ENCODE peak calls at places on chromosomes 2 and 18, in eight cellular contexts. One of them, this sample, is unnamed.

GRCh38 chr2:217071416-217071815 is 211.6 kb upstream of the TNP1 start:
- DNase-seq in DMS153: no peak
- DNase-seq in tibial artery: no peak
- DNase-seq in B cell: no peak
- DNase-seq in erythroblast: no peak
- DNase-seq in GM23338: no peak
- DNase-seq in Calu3: no peak
- DNase-seq in AG04450: no peak
- DNase-seq in this sample: no peak

GRCh38 chr2:83069724-83070123 is 1389.4 kb downstream of the SUCLG1 start:
- DNase-seq in tibial artery: no peak
- DNase-seq in GM23338: no peak
- DNase-seq in AG04450: no peak
- DNase-seq in DMS153: peak
- DNase-seq in B cell: no peak
- DNase-seq in erythroblast: peak
- DNase-seq in Calu3: no peak
- DNase-seq in this sample: no peak

GRCh38 chr2:235614900-235615712 is 121.3 kb downstream of the AGAP1 start:
- DNase-seq in DMS153: no peak
- DNase-seq in erythroblast: no peak
- DNase-seq in GM23338: no peak
- DNase-seq in Calu3: no peak
- DNase-seq in AG04450: peak
- DNase-seq in tibial artery: peak
- DNase-seq in B cell: no peak
- DNase-seq in this sample: no peak

GRCh38 chr18:36717422-36718110 is 111.2 kb downstream of the TPGS2 start:
- DNase-seq in tibial artery: no peak
- DNase-seq in B cell: no peak
- DNase-seq in AG04450: no peak
- DNase-seq in GM23338: no peak
- DNase-seq in Calu3: no peak
- DNase-seq in DMS153: no peak
- DNase-seq in erythroblast: no peak
- DNase-seq in this sample: no peak

GRCh38 chr18:75210274-75211001 is at the start of gene TSHZ1:
- DNase-seq in Calu3: peak
- DNase-seq in DMS153: peak
- DNase-seq in AG04450: peak
- DNase-seq in GM23338: peak
- DNase-seq in tibial artery: peak
- DNase-seq in B cell: peak
- DNase-seq in erythroblast: peak
- DNase-seq in this sample: peak

GRCh38 chr2:99425022-99425421 is 64.8 kb downstream of the REV1 start:
- DNase-seq in AG04450: peak
- DNase-seq in DMS153: no peak
- DNase-seq in erythroblast: no peak
- DNase-seq in B cell: no peak
- DNase-seq in tibial artery: no peak
- DNase-seq in Calu3: no peak
- DNase-seq in GM23338: no peak
- DNase-seq in this sample: no peak

GRCh38 chr2:163155279-163155883 is 316.8 kb upstream of the KCNH7 start:
- DNase-seq in DMS153: peak
- DNase-seq in erythroblast: peak
- DNase-seq in B cell: no peak
- DNase-seq in GM23338: peak
- DNase-seq in Calu3: peak
- DNase-seq in tibial artery: no peak
- DNase-seq in AG04450: no peak
- DNase-seq in this sample: peak

GRCh38 chr2:239279508-239280295 is 121.1 kb downstream of the HDAC4 start:
- DNase-seq in tibial artery: no peak
- DNase-seq in GM23338: no peak
- DNase-seq in AG04450: no peak
- DNase-seq in B cell: no peak
- DNase-seq in erythroblast: no peak
- DNase-seq in Calu3: no peak
- DNase-seq in DMS153: no peak
- DNase-seq in this sample: no peak

GRCh38 chr2:95234286-95234785 is 27.0 kb downstream of the ZNF892 start:
- DNase-seq in tibial artery: no peak
- DNase-seq in erythroblast: no peak
- DNase-seq in GM23338: no peak
- DNase-seq in Calu3: no peak
- DNase-seq in B cell: no peak
- DNase-seq in AG04450: no peak
- DNase-seq in DMS153: no peak
- DNase-seq in this sample: no peak

GRCh38 chr2:30226144-30227032 is 4.9 kb upstream of the LBH start:
- DNase-seq in DMS153: no peak
- DNase-seq in tibial artery: no peak
- DNase-seq in Calu3: no peak
- DNase-seq in AG04450: no peak
- DNase-seq in B cell: no peak
- DNase-seq in erythroblast: no peak
- DNase-seq in GM23338: no peak
- DNase-seq in this sample: no peak

GRCh38 chr2:181788883-181789555 is 102.5 kb upstream of the ITPRID2 start:
- DNase-seq in tibial artery: no peak
- DNase-seq in Calu3: no peak
- DNase-seq in erythroblast: no peak
- DNase-seq in B cell: no peak
- DNase-seq in DMS153: no peak
- DNase-seq in AG04450: no peak
- DNase-seq in GM23338: no peak
- DNase-seq in this sample: no peak

GRCh38 chr2:147500819-147501395 is 343.9 kb upstream of the ACVR2A start:
- DNase-seq in GM23338: no peak
- DNase-seq in AG04450: no peak
- DNase-seq in B cell: no peak
- DNase-seq in DMS153: no peak
- DNase-seq in tibial artery: no peak
- DNase-seq in Calu3: no peak
- DNase-seq in erythroblast: no peak
- DNase-seq in this sample: no peak

GRCh38 chr2:84493494-84493893 is 22.8 kb upstream of the DNAH6 start:
- DNase-seq in tibial artery: no peak
- DNase-seq in DMS153: no peak
- DNase-seq in erythroblast: no peak
- DNase-seq in AG04450: peak
- DNase-seq in Calu3: no peak
- DNase-seq in GM23338: peak
- DNase-seq in B cell: no peak
- DNase-seq in this sample: no peak

GRCh38 chr2:31694444-31694843 is 113.7 kb upstream of the SRD5A2 start:
- DNase-seq in GM23338: peak
- DNase-seq in tibial artery: no peak
- DNase-seq in erythroblast: peak
- DNase-seq in Calu3: no peak
- DNase-seq in DMS153: no peak
- DNase-seq in AG04450: no peak
- DNase-seq in B cell: no peak
- DNase-seq in this sample: no peak

GRCh38 chr18:1361931-1362330 is 457.3 kb downstream of the ADCYAP1 start:
- DNase-seq in GM23338: no peak
- DNase-seq in AG04450: no peak
- DNase-seq in DMS153: no peak
- DNase-seq in Calu3: no peak
- DNase-seq in tibial artery: no peak
- DNase-seq in erythroblast: no peak
- DNase-seq in B cell: no peak
- DNase-seq in this sample: no peak

GRCh38 chr18:12811191-12811950 is 72.7 kb downstream of the PTPN2 start:
- DNase-seq in tibial artery: no peak
- DNase-seq in B cell: no peak
- DNase-seq in AG04450: no peak
- DNase-seq in Calu3: no peak
- DNase-seq in GM23338: no peak
- DNase-seq in DMS153: no peak
- DNase-seq in erythroblast: no peak
- DNase-seq in this sample: no peak

GRCh38 chr18:79554945-79555645 is 124.5 kb upstream of the CTDP1 start:
- DNase-seq in tibial artery: peak
- DNase-seq in Calu3: no peak
- DNase-seq in DMS153: no peak
- DNase-seq in B cell: peak
- DNase-seq in GM23338: no peak
- DNase-seq in erythroblast: no peak
- DNase-seq in AG04450: no peak
- DNase-seq in this sample: no peak

GRCh38 chr2:10169581-10169980 is 47.0 kb downstream of the RRM2 start:
- DNase-seq in Calu3: no peak
- DNase-seq in erythroblast: no peak
- DNase-seq in B cell: no peak
- DNase-seq in GM23338: no peak
- DNase-seq in DMS153: no peak
- DNase-seq in tibial artery: no peak
- DNase-seq in AG04450: no peak
- DNase-seq in this sample: no peak

GRCh38 chr2:8500124-8501054 is 181.5 kb upstream of the ID2 start:
- DNase-seq in AG04450: no peak
- DNase-seq in GM23338: no peak
- DNase-seq in tibial artery: peak
- DNase-seq in B cell: no peak
- DNase-seq in erythroblast: no peak
- DNase-seq in DMS153: peak
- DNase-seq in Calu3: no peak
- DNase-seq in this sample: no peak

GRCh38 chr2:28427741-28428412 is 35.2 kb downstream of the FOSL2 start:
- DNase-seq in DMS153: no peak
- DNase-seq in erythroblast: no peak
- DNase-seq in Calu3: no peak
- DNase-seq in tibial artery: peak
- DNase-seq in B cell: no peak
- DNase-seq in GM23338: no peak
- DNase-seq in AG04450: no peak
- DNase-seq in this sample: no peak

GRCh38 chr2:202133556-202134245 is 60.6 kb downstream of the KIAA2012 start:
- DNase-seq in erythroblast: no peak
- DNase-seq in Calu3: no peak
- DNase-seq in GM23338: no peak
- DNase-seq in tibial artery: no peak
- DNase-seq in B cell: no peak
- DNase-seq in DMS153: no peak
- DNase-seq in AG04450: no peak
- DNase-seq in this sample: no peak

GRCh38 chr2:3522851-3523481 is 3.6 kb upstream of the ADI1 start:
- DNase-seq in AG04450: no peak
- DNase-seq in erythroblast: no peak
- DNase-seq in Calu3: no peak
- DNase-seq in GM23338: no peak
- DNase-seq in tibial artery: no peak
- DNase-seq in DMS153: no peak
- DNase-seq in B cell: no peak
- DNase-seq in this sample: no peak

GRCh38 chr2:20352230-20353216 is 1.9 kb upstream of the PUM2 start:
- DNase-seq in B cell: no peak
- DNase-seq in AG04450: no peak
- DNase-seq in GM23338: peak
- DNase-seq in erythroblast: peak
- DNase-seq in DMS153: no peak
- DNase-seq in tibial artery: no peak
- DNase-seq in Calu3: no peak
- DNase-seq in this sample: no peak

GRCh38 chr2:239376351-239376750 is 24.5 kb downstream of the HDAC4 start:
- DNase-seq in GM23338: no peak
- DNase-seq in AG04450: no peak
- DNase-seq in tibial artery: peak
- DNase-seq in DMS153: no peak
- DNase-seq in erythroblast: no peak
- DNase-seq in B cell: no peak
- DNase-seq in Calu3: no peak
- DNase-seq in this sample: no peak

GRCh38 chr2:128797533-128797932 is 478.9 kb upstream of the HS6ST1 start:
- DNase-seq in GM23338: no peak
- DNase-seq in AG04450: no peak
- DNase-seq in erythroblast: no peak
- DNase-seq in tibial artery: no peak
- DNase-seq in B cell: no peak
- DNase-seq in Calu3: no peak
- DNase-seq in DMS153: no peak
- DNase-seq in this sample: no peak

GRCh38 chr2:134401081-134401497 is 147.2 kb downstream of the MGAT5 start:
- DNase-seq in AG04450: no peak
- DNase-seq in GM23338: no peak
- DNase-seq in B cell: no peak
- DNase-seq in DMS153: no peak
- DNase-seq in Calu3: no peak
- DNase-seq in erythroblast: no peak
- DNase-seq in tibial artery: peak
- DNase-seq in this sample: no peak

GRCh38 chr18:34117319-34117718 is 107.4 kb downstream of the NOL4 start:
- DNase-seq in tibial artery: no peak
- DNase-seq in AG04450: no peak
- DNase-seq in DMS153: peak
- DNase-seq in erythroblast: no peak
- DNase-seq in Calu3: peak
- DNase-seq in GM23338: peak
- DNase-seq in B cell: no peak
- DNase-seq in this sample: no peak

This sample was measured in NCI-H1436 treated with DMSO at 0.1 percent for 48 hours.